ENCODE peak calls at places on chromosomes 6 and 20, in eight cellular contexts. J, X, T, C, I, W, E and R are unnamed samples.

GRCh38 chr20:44256961-44257360 is 9.9 kb downstream of the GDAP1L1 start:
- DNase-seq in E (no peak), W (no peak), J (no peak), X (no peak), C (no peak), I (no peak), T (no peak), R (no peak)

GRCh38 chr20:23451956-23452487 is 654 bp downstream of the CST11 start:
- DNase-seq in C (no peak), T (no peak), I (no peak), W (no peak), E (no peak), J (no peak), X (no peak), R (no peak)

GRCh38 chr20:25148181-25148981 is 47.1 kb upstream of the ENTPD6 start:
- DNase-seq in J (peak), W (peak), E (peak), X (no peak), I (no peak), T (no peak), C (peak), R (peak)

GRCh38 chr6:157033428-157034140 is 256.4 kb downstream of the ARID1B start:
- DNase-seq in E (no peak), J (no peak), C (no peak), T (no peak), X (no peak), W (no peak), I (no peak), R (no peak)

GRCh38 chr20:6559791-6560190 is 207.7 kb upstream of the BMP2 start:
- DNase-seq in E (no peak), C (no peak), J (no peak), I (no peak), W (no peak), T (no peak), X (no peak), R (no peak)

GRCh38 chr6:89939144-89939543 is 44.9 kb downstream of the GJA10 start:
- DNase-seq in I (no peak), T (no peak), W (no peak), J (no peak), X (no peak), C (no peak), E (no peak), R (no peak)

GRCh38 chr6:19297880-19298279 is 539.3 kb upstream of the ID4 start:
- DNase-seq in C (no peak), W (no peak), T (no peak), X (no peak), J (no peak), I (no peak), E (no peak), R (no peak)

GRCh38 chr20:24990810-24991252 is 1.7 kb downstream of the APMAP start:
- DNase-seq in I (no peak), E (no peak), X (no peak), J (no peak), C (no peak), T (no peak), W (no peak), R (no peak)

GRCh38 chr6:90478278-90478677 is 108.6 kb downstream of the MAP3K7 start:
- DNase-seq in X (no peak), E (no peak), W (no peak), C (no peak), T (no peak), J (peak), I (no peak), R (no peak)

GRCh38 chr6:111478749-111479148 is 4.3 kb downstream of the REV3L start:
- DNase-seq in C (no peak), T (no peak), E (no peak), X (peak), W (peak), J (peak), I (peak), R (peak)

GRCh38 chr20:37309941-37310590 is 20.6 kb downstream of the MANBAL start:
- DNase-seq in W (no peak), E (no peak), X (no peak), T (no peak), I (no peak), C (no peak), J (no peak), R (no peak)

GRCh38 chr20:51404297-51405060 is 138.0 kb downstream of the NFATC2 start:
- DNase-seq in T (no peak), I (no peak), X (peak), W (no peak), C (peak), E (peak), J (no peak), R (peak)

GRCh38 chr6:90413867-90414266 is 117.2 kb upstream of the BACH2 start:
- DNase-seq in X (no peak), J (peak), C (peak), W (peak), T (no peak), I (no peak), E (peak), R (peak)

GRCh38 chr6:15299430-15300131 is 53.7 kb downstream of the JARID2 start:
- DNase-seq in C (no peak), I (peak), T (no peak), J (no peak), X (peak), W (no peak), E (peak), R (peak)

GRCh38 chr6:138105880-138106664 is 1.1 kb downstream of the PERP start:
- DNase-seq in X (no peak), W (peak), C (no peak), J (peak), E (no peak), I (no peak), T (no peak), R (no peak)

GRCh38 chr6:5103250-5103649 is 18.1 kb downstream of the PPP1R3G start:
- DNase-seq in I (no peak), X (no peak), C (no peak), W (no peak), J (no peak), E (no peak), T (no peak), R (no peak)

GRCh38 chr20:50636601-50637539 is 54.5 kb downstream of the RIPOR3 start:
- DNase-seq in J (no peak), E (no peak), T (no peak), I (peak), C (no peak), W (no peak), X (no peak), R (no peak)

GRCh38 chr6:79894939-79895338 is 52.4 kb downstream of the ELOVL4 start:
- DNase-seq in T (no peak), X (no peak), E (no peak), W (no peak), I (no peak), J (no peak), C (no peak), R (no peak)

GRCh38 chr20:53639128-53639527 is 45.5 kb upstream of the ZNF217 start:
- DNase-seq in C (no peak), E (no peak), W (no peak), I (no peak), T (no peak), J (no peak), X (no peak), R (no peak)

GRCh38 chr20:51696304-51697118 is 71.7 kb downstream of the ATP9A start:
- DNase-seq in T (no peak), E (no peak), C (no peak), W (no peak), J (peak), X (no peak), I (peak), R (no peak)

GRCh38 chr6:123526128-123526527 is 110.6 kb downstream of the TRDN start:
- DNase-seq in E (no peak), C (no peak), J (no peak), W (no peak), T (no peak), X (no peak), I (no peak), R (no peak)

GRCh38 chr6:111837641-111838500 is 35.4 kb downstream of the FYN start:
- DNase-seq in T (no peak), J (no peak), I (no peak), W (no peak), X (peak), E (peak), C (no peak), R (peak)

GRCh38 chr6:37244430-37245310 is 12.9 kb upstream of the TBC1D22B start:
- DNase-seq in J (no peak), T (peak), C (no peak), E (no peak), I (peak), W (no peak), X (no peak), R (no peak)

GRCh38 chr20:50721881-50722281 is 9.5 kb upstream of the PARD6B start:
- DNase-seq in W (peak), T (no peak), E (no peak), C (no peak), J (no peak), X (no peak), I (no peak), R (no peak)